ENCODE peak calls at places on chromosomes 12 and 14, in four cellular contexts. R is WTC11, N is GM12878, H is HepG2. F is an unnamed sample.

GRCh38 chr14:46063872-46064271 is 587.7 kb downstream of the RPL10L start:
- DNase-seq in H (no peak), R (no peak), N (no peak), F (no peak)

GRCh38 chr14:64929003-64929337 is 13.6 kb downstream of the GPX2 start:
- DNase-seq in H (no peak), N (no peak), R (no peak), F (no peak)

GRCh38 chr14:94424371-94424770 is 28.2 kb downstream of the SERPINA11 start:
- DNase-seq in N (no peak), H (no peak), R (no peak), F (no peak)

GRCh38 chr12:66403746-66404145 is 101.5 kb downstream of the HELB start:
- DNase-seq in H (no peak), R (no peak), N (no peak), F (no peak)

GRCh38 chr12:46214668-46215429 is 54.0 kb downstream of the SLC38A1 start:
- DNase-seq in N (peak), H (no peak), R (no peak), F (no peak)

GRCh38 chr14:67722293-67722692 is 20.6 kb downstream of the RDH12 start:
- DNase-seq in N (no peak), H (no peak), R (peak), F (no peak)

GRCh38 chr12:113926792-113927191 is 39.3 kb downstream of the RBM19 start:
- DNase-seq in H (no peak), N (no peak), R (no peak), F (no peak)

GRCh38 chr14:67580336-67581230 is 19.5 kb downstream of the PIGH start:
- DNase-seq in R (no peak), H (no peak), N (no peak), F (no peak)

GRCh38 chr14:50407089-50407813 is 10.6 kb upstream of the CDKL1 start:
- DNase-seq in R (no peak), H (no peak), N (no peak), F (no peak)

GRCh38 chr12:76083761-76084276 is 666 bp downstream of the NAP1L1 start:
- DNase-seq in N (no peak), H (peak), R (peak), F (peak)

GRCh38 chr12:117441751-117442150 is 80.3 kb upstream of the NOS1 start:
- DNase-seq in N (no peak), R (no peak), H (no peak), F (no peak)

GRCh38 chr14:95305940-95306339 is 13.8 kb downstream of the CLMN start:
- DNase-seq in H (no peak), N (no peak), R (no peak), F (no peak)

GRCh38 chr12:110234197-110235154 is 46.6 kb upstream of the ATP2A2 start:
- DNase-seq in H (no peak), R (no peak), N (no peak), F (no peak)

GRCh38 chr12:64457036-64457435 is 5.1 kb downstream of the TBK1 start:
- DNase-seq in R (no peak), H (no peak), N (no peak), F (peak)

GRCh38 chr12:55025508-55025907 is 5.7 kb downstream of the NEUROD4 start:
- DNase-seq in N (no peak), R (no peak), H (no peak), F (no peak)

GRCh38 chr12:5621329-5621728 is 189.4 kb downstream of the NTF3 start:
- DNase-seq in R (no peak), N (no peak), H (no peak), F (peak)

GRCh38 chr12:57549909-57550627 is at the start of gene KIF5A:
- DNase-seq in N (no peak), H (no peak), R (peak), F (peak)

GRCh38 chr14:61644834-61645233 is 50.5 kb upstream of the HIF1A start:
- DNase-seq in N (no peak), H (no peak), R (no peak), F (no peak)

GRCh38 chr12:64995831-64996230 is 125.3 kb downstream of the WIF1 start:
- DNase-seq in R (no peak), H (no peak), N (no peak), F (no peak)

GRCh38 chr14:67623114-67623513 is 3.4 kb downstream of the ARG2 start:
- DNase-seq in N (no peak), H (peak), R (no peak), F (no peak)

GRCh38 chr12:132622437-132623071 is 4.0 kb downstream of the P2RX2 start:
- DNase-seq in H (no peak), R (no peak), N (no peak), F (peak)

GRCh38 chr14:37807722-37808121 is 212.3 kb downstream of the TTC6 start:
- DNase-seq in R (no peak), H (no peak), N (no peak), F (no peak)

GRCh38 chr12:72491399-72491798 is 219.2 kb downstream of the TRHDE start:
- DNase-seq in N (no peak), H (no peak), R (no peak), F (no peak)

DNA sequence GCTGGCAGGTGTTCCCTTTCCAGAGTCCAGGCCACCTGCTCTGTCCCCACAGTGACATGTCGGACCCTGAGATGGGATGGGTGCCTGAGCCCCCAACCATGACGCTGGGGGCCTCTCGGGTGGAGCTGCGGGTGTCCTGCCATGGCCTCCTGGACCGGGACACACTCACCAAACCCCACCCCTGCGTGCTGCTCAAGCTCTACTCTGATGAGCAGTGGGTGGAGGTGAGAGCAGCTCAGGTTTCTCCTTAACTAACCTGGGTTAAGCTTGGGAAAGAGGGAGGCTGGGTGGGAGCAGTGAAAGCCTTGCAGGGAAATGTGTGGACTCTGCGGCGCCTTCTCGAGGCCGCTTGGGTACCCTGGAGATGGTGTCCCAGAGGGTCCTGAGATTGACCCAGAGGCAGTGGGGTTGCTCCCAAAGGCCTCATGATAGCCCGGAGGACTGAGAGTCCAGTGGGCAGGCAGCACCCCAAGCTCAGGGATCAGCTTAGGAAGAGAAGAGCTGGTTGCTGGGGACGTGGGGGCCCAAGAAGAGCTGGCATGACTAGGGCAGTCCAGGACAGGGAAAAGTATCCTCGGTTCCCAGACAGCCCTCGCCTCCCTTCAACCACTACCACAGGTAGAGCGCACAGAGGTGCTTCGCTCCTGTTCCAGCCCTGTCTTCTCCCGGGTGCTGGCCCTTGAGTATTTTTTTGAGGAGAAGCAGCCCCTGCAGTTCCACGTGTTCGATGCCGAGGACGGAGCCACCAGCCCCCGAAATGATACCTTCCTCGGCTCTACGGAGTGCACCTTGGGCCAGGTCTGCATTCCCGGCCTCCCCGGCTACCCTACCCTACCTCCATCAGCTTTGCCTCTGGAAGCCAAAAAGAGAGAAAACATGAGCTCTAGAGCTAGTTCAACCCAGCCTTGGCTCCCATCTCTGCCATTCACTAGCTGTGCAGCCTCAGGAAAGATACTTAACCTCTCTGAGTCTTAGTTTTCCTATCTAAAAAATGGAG is 1.8 kb downstream of the CPNE6 start:
- DNase-seq in H (no peak), R (no peak), N (no peak), F (no peak)
- TF ChIP-seq CREM in H (no peak), R (no peak), N (no peak), F (no peak)

DNA sequence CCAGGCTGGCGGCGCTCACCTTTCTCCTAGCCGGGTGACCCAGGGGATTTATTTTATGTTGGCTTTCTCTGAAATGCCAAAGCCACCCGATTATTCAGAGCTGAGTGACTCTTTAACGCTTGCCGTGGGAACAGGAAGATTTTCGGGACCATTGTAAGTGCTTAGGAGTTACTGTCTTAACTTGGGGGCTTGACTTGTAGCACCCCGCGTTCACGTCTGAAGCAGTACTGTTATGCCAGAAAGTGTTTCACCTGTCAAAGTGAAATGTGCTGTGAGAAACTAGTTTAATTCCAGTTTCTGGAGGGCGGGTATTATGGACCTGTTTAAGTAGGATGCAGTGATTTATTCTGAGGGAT is 194 bp downstream of the LYSET start:
- DNase-seq in R (no peak), N (no peak), H (no peak), F (no peak)
- TF ChIP-seq CREM in R (no peak), N (no peak), H (no peak), F (no peak)

DNA sequence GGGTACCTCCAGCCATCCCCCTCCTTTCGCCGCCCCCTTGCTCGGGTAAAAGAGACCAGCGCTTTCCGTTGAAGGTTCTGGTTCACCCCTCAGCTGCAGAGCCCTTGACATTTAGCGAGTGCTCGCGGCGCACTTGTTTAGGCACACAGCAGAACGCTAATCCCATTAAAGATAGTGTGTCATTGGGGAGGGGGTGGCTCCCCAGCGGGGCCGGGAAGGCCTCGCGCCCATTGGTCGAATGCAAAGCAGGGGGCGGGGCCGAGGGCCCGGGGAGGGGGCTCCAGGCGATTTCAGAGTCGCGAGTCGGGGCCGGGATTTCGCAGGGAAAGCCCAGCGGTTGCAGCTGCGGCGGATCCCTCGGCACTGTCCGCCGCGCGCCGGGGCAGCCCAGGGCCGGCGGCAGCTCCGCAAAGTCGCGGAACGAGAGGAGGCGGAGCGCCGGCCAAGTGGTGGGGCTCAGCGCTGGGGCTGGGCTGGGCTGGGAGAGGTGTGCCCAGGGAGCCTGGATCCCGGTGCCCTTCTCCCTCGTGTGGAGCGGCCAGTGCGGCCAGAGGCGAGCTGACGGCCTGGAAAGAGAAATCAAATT is 122.9 kb downstream of the TSPAN9 start:
- DNase-seq in N (no peak), H (no peak), R (peak), F (no peak)
- TF ChIP-seq CREM in N (no peak), H (no peak), R (peak), F (no peak)

GRCh38 chr14:71482701-71483100 is 449.5 kb upstream of the RGS6 start:
- DNase-seq in R (no peak), N (no peak), H (no peak), F (no peak)
- TF ChIP-seq CREM in R (no peak), N (no peak), H (no peak), F (no peak)

DNA sequence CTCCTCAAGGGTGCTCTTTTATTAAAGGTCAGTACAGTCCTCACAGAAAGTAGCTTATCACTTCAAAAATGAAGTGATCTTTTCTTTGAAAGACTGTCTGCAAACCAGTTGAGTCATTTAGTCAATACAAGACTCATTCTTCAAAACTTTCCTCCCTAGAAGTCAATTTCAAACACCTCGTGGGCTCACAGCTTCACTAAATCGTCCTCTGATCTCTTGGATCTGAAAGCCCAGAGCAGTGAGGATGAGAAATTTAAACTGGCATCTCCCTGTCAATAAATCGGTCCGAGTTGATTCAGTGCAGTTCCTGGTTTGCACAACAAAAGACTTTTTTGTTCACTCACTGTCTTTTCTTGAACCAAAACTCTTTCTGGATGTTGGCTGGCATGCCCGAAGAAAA is 44.5 kb downstream of the NUAK1 start:
- DNase-seq in R (no peak), H (peak), N (no peak), F (no peak)
- TF ChIP-seq CREM in R (no peak), H (no peak), N (no peak), F (no peak)

DNA sequence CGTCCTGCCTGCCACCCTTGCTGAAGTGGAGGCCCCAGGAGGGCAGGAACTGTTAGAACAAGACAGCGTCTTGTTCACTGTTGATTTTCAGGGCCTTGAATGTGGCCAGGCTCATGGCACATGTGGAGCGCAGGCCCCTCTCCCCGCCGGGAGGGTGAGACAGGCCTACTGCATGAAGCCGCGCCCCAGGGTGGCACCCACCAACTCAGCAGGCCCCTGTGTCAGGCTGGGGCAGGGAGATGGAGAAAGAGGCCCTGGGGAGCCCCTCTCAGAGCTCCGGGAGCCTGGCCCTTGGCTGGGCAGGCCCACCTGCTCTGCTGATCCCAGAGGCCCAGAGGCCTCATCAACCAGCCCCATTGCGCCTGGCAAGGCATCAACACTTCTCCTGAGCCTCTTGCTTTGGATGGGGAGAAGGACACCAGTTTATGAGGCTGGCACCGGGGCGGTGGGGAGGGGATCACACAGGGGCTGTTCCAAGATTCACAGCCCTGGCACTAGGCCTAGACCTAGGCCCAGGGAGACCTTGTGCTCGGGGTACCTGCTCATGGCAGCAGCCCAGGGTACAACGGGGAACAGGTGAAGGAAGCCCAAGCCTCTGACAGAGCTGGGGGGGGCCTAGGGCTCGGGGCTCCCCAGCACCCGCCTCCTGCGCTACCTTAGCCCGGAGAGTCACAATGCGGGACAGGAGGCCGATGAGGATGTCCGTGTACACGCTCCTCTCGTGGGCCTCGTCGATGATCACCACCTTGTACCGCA is 18.1 kb downstream of the DHX37 start:
- DNase-seq in R (no peak), H (no peak), N (no peak), F (no peak)
- TF ChIP-seq CREM in R (no peak), H (no peak), N (no peak), F (no peak)

DNA sequence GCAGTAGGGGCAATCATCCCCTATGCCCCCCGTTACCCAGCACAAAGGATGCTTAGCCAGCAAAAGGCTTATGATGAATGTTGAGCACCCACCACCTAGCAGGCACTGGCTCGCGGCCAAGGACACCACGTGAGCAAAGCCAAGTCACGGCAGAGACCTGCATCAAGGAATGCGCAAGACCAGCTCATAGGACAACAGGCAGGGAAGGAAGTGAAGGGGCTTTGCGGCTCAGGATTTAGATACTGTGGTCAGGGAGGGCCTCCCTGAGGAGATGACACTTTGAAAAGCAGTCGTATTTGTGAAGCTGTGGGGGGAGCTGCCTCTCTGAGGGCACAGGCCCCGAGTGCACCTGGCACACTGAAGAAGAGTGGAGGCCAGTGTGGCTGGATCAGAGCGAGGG is 32.8 kb downstream of the SH2B3 start:
- DNase-seq in N (no peak), R (no peak), H (no peak), F (no peak)
- TF ChIP-seq CREM in N (no peak), R (no peak), H (no peak), F (no peak)

DNA sequence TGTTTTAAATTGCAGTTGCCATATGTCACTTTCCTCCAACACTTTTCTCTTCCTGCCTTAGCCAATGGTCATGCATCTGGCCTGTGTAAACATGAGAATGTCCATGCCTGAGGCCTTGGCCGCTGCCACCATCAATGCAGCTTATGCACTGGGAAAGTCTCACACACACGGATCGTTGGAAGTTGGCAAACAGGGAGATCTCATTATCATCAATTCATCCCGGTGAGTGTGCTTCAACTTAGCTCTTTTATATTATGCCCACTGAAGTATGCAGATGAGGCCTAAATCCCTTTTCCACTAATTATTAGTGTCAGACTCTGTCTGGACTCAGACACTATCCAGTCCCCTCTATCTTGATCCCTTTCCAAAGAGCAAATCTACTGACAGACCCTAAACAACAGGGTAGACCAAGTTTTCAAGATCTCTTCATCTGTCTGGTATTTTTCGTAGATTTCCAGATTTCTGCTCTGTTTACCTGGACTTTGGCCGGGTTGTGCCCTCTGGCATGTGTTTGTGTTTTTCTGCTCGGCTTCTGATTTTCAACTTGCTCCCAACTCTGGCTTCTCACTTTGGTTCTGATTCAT is 23.2 kb downstream of the AMDHD1 start:
- DNase-seq in N (no peak), H (peak), R (no peak), F (no peak)
- TF ChIP-seq CREM in N (no peak), H (peak), R (no peak), F (no peak)